ENCODE peak calls at places on chromosomes 13 and 19, in four cellular contexts. Q is naive thymus-derived CD4-positive, alpha-beta T cell; R is CD4-positive, CD25-positive, alpha-beta regulatory T cell; N is ovary. D is an unnamed sample.

GRCh38 chr19:8973501-8974091 is 36.6 kb downstream of the MUC16 start:
- DNase-seq in R (peak; percentile 1), Q (no peak), N (no peak), D (no peak)

GRCh38 chr19:33409906-33410685 is 36.6 kb downstream of the CEBPG start:
- DNase-seq in R (no peak), Q (no peak), N (no peak), D (no peak)

GRCh38 chr13:20703785-20704458 is 423 bp downstream of the IL17D start:
- DNase-seq in Q (peak; percentile 80), N (peak; percentile 70), R (peak; percentile 79), D (peak; percentile 68)

GRCh38 chr13:27534108-27534975 is 84.0 kb upstream of the MTIF3 start:
- DNase-seq in Q (no peak), R (no peak), N (no peak), D (no peak)

GRCh38 chr19:43594710-43595604 is 977 bp downstream of the IRGQ start:
- DNase-seq in Q (peak; percentile 79), R (peak; percentile 88), N (peak; percentile 34), D (no peak)

GRCh38 chr13:86892330-86892729 is 778.8 kb upstream of the SLITRK5 start:
- DNase-seq in Q (no peak), N (no peak), R (no peak), D (no peak)

GRCh38 chr19:56661248-56661647 is 10.3 kb downstream of the ZNF835 start:
- DNase-seq in R (no peak), N (no peak), Q (no peak), D (no peak)

GRCh38 chr13:51764184-51765141 is 39.5 kb downstream of the DHRS12 start:
- DNase-seq in Q (peak; percentile 45), N (no peak), R (peak; percentile 63), D (peak; percentile 77)

GRCh38 chr13:21010621-21011020 is 50.8 kb downstream of the LATS2 start:
- DNase-seq in Q (no peak), R (peak; percentile 42), N (no peak), D (no peak)

GRCh38 chr13:80649274-80649673 is 308.3 kb upstream of the SPRY2 start:
- DNase-seq in Q (no peak), R (no peak), N (no peak), D (no peak)

GRCh38 chr19:33175886-33176669 is 18.1 kb upstream of the LRP3 start:
- DNase-seq in N (no peak), Q (peak; percentile 36), R (peak; percentile 50), D (no peak)

GRCh38 chr19:28966737-28967401 is 246.1 kb downstream of the UQCRFS1 start:
- DNase-seq in Q (no peak), N (no peak), R (no peak), D (no peak)

GRCh38 chr13:90984737-90985136 is 362.8 kb upstream of the MIR17HG start:
- DNase-seq in R (no peak), Q (no peak), N (no peak), D (no peak)

GRCh38 chr19:51439021-51439465 is 19.2 kb downstream of the SIGLEC8 start:
- DNase-seq in Q (peak; percentile 33), N (no peak), R (peak; percentile 68), D (no peak)

GRCh38 chr19:13127811-13128575 is 9.9 kb downstream of the NACC1 start:
- DNase-seq in Q (no peak), R (no peak), N (no peak), D (no peak)
- H3K27ac ChIP-seq in Q (no peak overlapping the region), R (no peak overlapping the region), N (no peak overlapping the region), D (peak overlapping the region; percentile 61)

GRCh38 chr19:2793126-2793525 is 7.8 kb downstream of the THOP1 start:
- DNase-seq in N (no peak), Q (no peak), R (no peak), D (no peak)

GRCh38 chr19:2791440-2791839 is 6.1 kb downstream of the THOP1 start:
- DNase-seq in Q (no peak), R (no peak), N (no peak), D (no peak)

GRCh38 chr19:2790194-2790556 is 4.9 kb downstream of the THOP1 start:
- DNase-seq in R (no peak), N (no peak), Q (no peak), D (no peak)

GRCh38 chr19:2791876-2792275 is 6.6 kb downstream of the THOP1 start:
- DNase-seq in N (no peak), R (no peak), Q (no peak), D (no peak)

GRCh38 chr19:2790557-2791271 is 5.4 kb downstream of the THOP1 start:
- DNase-seq in N (peak; percentile 89), Q (no peak), R (no peak), D (no peak)
- H3K4me1 ChIP-seq in N (peaks cover 20% of the 10 kb centered on the region), Q (peaks cover 5% of the 10 kb centered on the region), R (peaks cover 6% of the 10 kb centered on the region), D (peaks cover 18% of the 10 kb centered on the region)

GRCh38 chr13:46817081-46817480 is 20.1 kb upstream of the ESD start:
- DNase-seq in N (no peak), R (no peak), Q (no peak), D (no peak)

GRCh38 chr13:46812398-46812797 is 15.4 kb upstream of the ESD start:
- DNase-seq in Q (no peak), N (no peak), R (no peak), D (no peak)

DNA sequence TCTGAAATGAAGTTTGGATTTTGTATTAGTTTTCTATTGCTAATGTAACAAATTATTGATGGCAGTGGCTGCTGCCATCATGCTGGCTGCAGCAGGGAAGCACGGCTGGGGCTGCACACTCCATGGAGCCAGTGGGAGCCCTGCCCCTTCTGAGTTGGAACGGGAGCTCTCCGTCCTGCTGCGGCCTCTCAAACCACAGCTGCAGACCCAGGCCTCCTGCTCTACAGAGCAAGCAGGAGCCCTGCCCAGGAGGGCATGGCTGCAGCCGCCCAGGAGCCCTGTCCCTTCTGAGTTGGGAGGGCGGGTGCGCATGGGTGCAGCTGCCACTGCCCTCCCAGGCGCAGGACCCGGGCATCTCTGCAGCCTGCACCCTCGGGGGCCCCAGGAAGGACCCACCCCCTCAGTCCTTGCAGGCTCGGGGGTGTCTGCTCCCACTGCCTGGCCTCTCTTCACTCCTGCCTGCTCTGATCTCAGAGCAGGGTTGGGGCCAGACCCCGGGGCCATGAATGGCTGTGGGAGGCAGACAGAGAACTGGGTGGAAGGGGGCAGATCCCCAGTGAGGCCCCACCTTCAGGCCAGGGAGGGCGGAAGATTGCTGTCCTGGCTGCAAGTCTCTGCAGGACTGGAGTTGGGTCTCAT is 21.0 kb upstream of the ESD start:
- DNase-seq in R (no peak), N (no peak), Q (no peak), D (no peak)
- H3K4me3 ChIP-seq in R (no peak overlapping the region), N (no peak overlapping the region), Q (no peak overlapping the region), D (no peak overlapping the region)

DNA sequence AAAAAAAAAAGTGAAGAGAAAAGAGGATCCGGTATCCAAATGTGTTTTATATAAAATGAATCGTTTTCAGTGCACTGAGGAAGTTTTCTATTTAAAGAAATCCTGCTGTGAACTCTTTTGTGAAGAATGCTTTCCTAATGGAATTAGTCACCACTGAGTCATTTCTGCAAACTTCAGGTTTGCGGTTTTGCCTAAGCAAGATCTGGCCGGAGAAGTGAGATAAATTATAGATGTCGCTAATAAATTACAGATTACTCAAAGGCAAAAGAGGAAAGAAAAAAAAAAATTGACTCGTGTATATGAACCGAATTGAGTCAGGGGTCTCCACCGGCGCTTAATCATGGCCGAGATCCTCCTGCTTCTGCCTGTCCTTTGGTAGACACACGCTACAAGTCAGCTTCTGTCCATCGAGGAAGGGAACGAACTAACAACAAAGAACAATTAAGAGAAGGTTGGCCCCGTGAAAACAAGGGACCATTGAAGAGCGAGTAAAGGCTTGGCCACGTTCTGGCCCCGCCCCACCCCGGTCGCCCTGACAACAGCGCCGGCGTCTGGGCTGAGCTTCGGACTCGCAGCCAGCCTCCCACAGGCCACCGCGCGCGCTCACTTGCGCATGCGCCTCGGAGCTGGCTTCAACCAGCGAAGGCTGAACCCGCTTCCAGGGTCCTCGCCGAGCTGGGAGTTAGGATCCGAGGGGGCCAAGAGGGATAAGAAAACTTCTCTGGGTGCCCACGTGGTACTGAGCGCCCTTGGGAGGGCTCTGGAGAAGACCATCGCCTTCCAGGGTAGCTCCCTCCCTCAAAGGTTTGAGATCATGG is 33.0 kb upstream of the MRI1 start:
- DNase-seq in R (peak; percentile 95), Q (peak; percentile 90), N (peak; percentile 95), D (peak; percentile 97)
- H3K27ac ChIP-seq in R (peak overlapping the region; percentile 71), Q (peak overlapping the region; percentile 75), N (peak overlapping the region; percentile 74), D (peak overlapping the region; percentile 89)

GRCh38 chr19:791605-792360 is 5.5 kb upstream of the PTBP1 start:
- DNase-seq in Q (no peak), N (no peak), R (no peak), D (no peak)
- H3K4me1 ChIP-seq in Q (peaks cover 5% of the 10 kb centered on the region), N (peaks cover 5% of the 10 kb centered on the region), R (peaks cover 6% of the 10 kb centered on the region), D (peaks cover 69% of the 10 kb centered on the region)

GRCh38 chr13:32538234-32538620 is 368 bp downstream of the N4BP2L2 start:
- DNase-seq in Q (no peak), N (no peak), R (no peak), D (peak; percentile 18)
- H3K4me3 ChIP-seq in Q (peak overlapping the region; percentile 78), N (peak overlapping the region; percentile 84), R (peak overlapping the region; percentile 99), D (peak overlapping the region; percentile 80)

GRCh38 chr13:33509642-33510229 is 224.2 kb upstream of the STARD13 start:
- DNase-seq in R (no peak), Q (no peak), N (no peak), D (peak; percentile 29)
- H3K27ac ChIP-seq in R (no peak overlapping the region), Q (no peak overlapping the region), N (no peak overlapping the region), D (peak overlapping the region; percentile 92)

DNA sequence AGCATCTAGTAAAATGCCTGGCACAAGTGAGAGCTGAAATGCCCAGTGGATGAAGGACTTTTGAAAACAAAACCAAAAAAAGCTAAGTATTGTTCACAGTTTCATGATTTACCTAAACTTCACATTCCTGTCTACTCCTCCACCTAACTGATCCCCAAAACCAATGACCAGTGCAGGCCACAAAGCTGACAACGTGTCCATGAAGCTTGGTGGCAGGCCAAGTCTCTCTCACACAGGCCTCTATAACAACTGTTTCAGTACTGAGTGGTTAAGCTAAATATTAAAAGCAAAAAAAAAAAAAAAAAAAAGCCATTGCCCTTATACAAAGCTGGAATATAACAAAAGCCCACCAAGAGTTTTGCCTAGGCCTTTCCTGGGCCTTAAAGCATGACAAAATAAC is 36.4 kb downstream of the STK24 start:
- DNase-seq in R (no peak), N (no peak), Q (no peak), D (no peak)
- H3K4me1 ChIP-seq in R (peaks cover 92% of the 10 kb centered on the region), N (peaks cover 26% of the 10 kb centered on the region), Q (peaks cover 63% of the 10 kb centered on the region), D (peaks cover 99% of the 10 kb centered on the region)